ENCODE peak calls at places on chromosome 14, in ten cellular contexts. One of them, this sample, is unnamed.

GRCh38 chr14:100083706-100084105 is 18.5 kb downstream of the EVL start:
- DNase-seq in Panc1: no peak
- DNase-seq in stimulated activated CD4-positive, alpha-beta T cell treated with anti-CD3 and anti-CD28 coated beads, Interleukin-2, amount 100 ng/mL, for 48 hours: no peak
- DNase-seq in activated T-cell treated with anti-CD3 and anti-CD28 coated beads, Interleukin-2, amount 50 U/mL, for 1 hour: no peak
- DNase-seq in AG10803: no peak
- DNase-seq in KBM-7: no peak
- DNase-seq in head of caudate nucleus: no peak
- DNase-seq in NCI-H187 treated with DMSO at 0.1 percent for 48 hours: no peak
- DNase-seq in mesenteric fat pad: no peak
- DNase-seq in fibroblast of the conjunctiva: no peak
- DNase-seq in this sample: no peak

GRCh38 chr14:29463727-29464370 is 463.8 kb downstream of the PRKD1 start:
- DNase-seq in AG10803: peak
- DNase-seq in stimulated activated CD4-positive, alpha-beta T cell treated with anti-CD3 and anti-CD28 coated beads, Interleukin-2, amount 100 ng/mL, for 48 hours: no peak
- DNase-seq in head of caudate nucleus: no peak
- DNase-seq in KBM-7: no peak
- DNase-seq in mesenteric fat pad: no peak
- DNase-seq in Panc1: no peak
- DNase-seq in fibroblast of the conjunctiva: no peak
- DNase-seq in activated T-cell treated with anti-CD3 and anti-CD28 coated beads, Interleukin-2, amount 50 U/mL, for 1 hour: no peak
- DNase-seq in NCI-H187 treated with DMSO at 0.1 percent for 48 hours: peak
- DNase-seq in this sample: no peak

GRCh38 chr14:66070542-66071319 is 415.4 kb upstream of the CCDC196 start:
- DNase-seq in Panc1: peak
- DNase-seq in NCI-H187 treated with DMSO at 0.1 percent for 48 hours: no peak
- DNase-seq in stimulated activated CD4-positive, alpha-beta T cell treated with anti-CD3 and anti-CD28 coated beads, Interleukin-2, amount 100 ng/mL, for 48 hours: peak
- DNase-seq in activated T-cell treated with anti-CD3 and anti-CD28 coated beads, Interleukin-2, amount 50 U/mL, for 1 hour: peak
- DNase-seq in AG10803: no peak
- DNase-seq in KBM-7: peak
- DNase-seq in mesenteric fat pad: no peak
- DNase-seq in head of caudate nucleus: peak
- DNase-seq in fibroblast of the conjunctiva: no peak
- DNase-seq in this sample: peak

GRCh38 chr14:92540472-92541048 is 27.0 kb downstream of the RIN3 start:
- DNase-seq in fibroblast of the conjunctiva: peak
- DNase-seq in KBM-7: no peak
- DNase-seq in NCI-H187 treated with DMSO at 0.1 percent for 48 hours: no peak
- DNase-seq in activated T-cell treated with anti-CD3 and anti-CD28 coated beads, Interleukin-2, amount 50 U/mL, for 1 hour: no peak
- DNase-seq in head of caudate nucleus: peak
- DNase-seq in mesenteric fat pad: peak
- DNase-seq in stimulated activated CD4-positive, alpha-beta T cell treated with anti-CD3 and anti-CD28 coated beads, Interleukin-2, amount 100 ng/mL, for 48 hours: no peak
- DNase-seq in AG10803: peak
- DNase-seq in Panc1: peak
- DNase-seq in this sample: peak

GRCh38 chr14:101116065-101116464 is 212.5 kb upstream of the RTL1 start:
- DNase-seq in Panc1: no peak
- DNase-seq in stimulated activated CD4-positive, alpha-beta T cell treated with anti-CD3 and anti-CD28 coated beads, Interleukin-2, amount 100 ng/mL, for 48 hours: no peak
- DNase-seq in activated T-cell treated with anti-CD3 and anti-CD28 coated beads, Interleukin-2, amount 50 U/mL, for 1 hour: no peak
- DNase-seq in KBM-7: no peak
- DNase-seq in head of caudate nucleus: no peak
- DNase-seq in NCI-H187 treated with DMSO at 0.1 percent for 48 hours: no peak
- DNase-seq in AG10803: no peak
- DNase-seq in mesenteric fat pad: no peak
- DNase-seq in fibroblast of the conjunctiva: no peak
- DNase-seq in this sample: no peak

GRCh38 chr14:26377150-26377549 is 220.7 kb downstream of the NOVA1 start:
- DNase-seq in AG10803: no peak
- DNase-seq in stimulated activated CD4-positive, alpha-beta T cell treated with anti-CD3 and anti-CD28 coated beads, Interleukin-2, amount 100 ng/mL, for 48 hours: no peak
- DNase-seq in NCI-H187 treated with DMSO at 0.1 percent for 48 hours: no peak
- DNase-seq in fibroblast of the conjunctiva: no peak
- DNase-seq in mesenteric fat pad: no peak
- DNase-seq in activated T-cell treated with anti-CD3 and anti-CD28 coated beads, Interleukin-2, amount 50 U/mL, for 1 hour: no peak
- DNase-seq in Panc1: no peak
- DNase-seq in head of caudate nucleus: no peak
- DNase-seq in KBM-7: peak
- DNase-seq in this sample: no peak

GRCh38 chr14:28596336-28596735 is 170.3 kb upstream of the FOXG1 start:
- DNase-seq in head of caudate nucleus: no peak
- DNase-seq in mesenteric fat pad: no peak
- DNase-seq in fibroblast of the conjunctiva: peak
- DNase-seq in Panc1: no peak
- DNase-seq in NCI-H187 treated with DMSO at 0.1 percent for 48 hours: no peak
- DNase-seq in stimulated activated CD4-positive, alpha-beta T cell treated with anti-CD3 and anti-CD28 coated beads, Interleukin-2, amount 100 ng/mL, for 48 hours: no peak
- DNase-seq in KBM-7: no peak
- DNase-seq in AG10803: no peak
- DNase-seq in activated T-cell treated with anti-CD3 and anti-CD28 coated beads, Interleukin-2, amount 50 U/mL, for 1 hour: no peak
- DNase-seq in this sample: no peak

GRCh38 chr14:52071675-52072074 is 2.8 kb upstream of the NID2 start:
- DNase-seq in head of caudate nucleus: no peak
- DNase-seq in Panc1: no peak
- DNase-seq in NCI-H187 treated with DMSO at 0.1 percent for 48 hours: no peak
- DNase-seq in mesenteric fat pad: no peak
- DNase-seq in fibroblast of the conjunctiva: no peak
- DNase-seq in stimulated activated CD4-positive, alpha-beta T cell treated with anti-CD3 and anti-CD28 coated beads, Interleukin-2, amount 100 ng/mL, for 48 hours: no peak
- DNase-seq in KBM-7: no peak
- DNase-seq in activated T-cell treated with anti-CD3 and anti-CD28 coated beads, Interleukin-2, amount 50 U/mL, for 1 hour: no peak
- DNase-seq in AG10803: no peak
- DNase-seq in this sample: no peak

GRCh38 chr14:33906968-33907367 is 43.9 kb downstream of the EGLN3 start:
- DNase-seq in fibroblast of the conjunctiva: no peak
- DNase-seq in head of caudate nucleus: no peak
- DNase-seq in mesenteric fat pad: no peak
- DNase-seq in NCI-H187 treated with DMSO at 0.1 percent for 48 hours: no peak
- DNase-seq in KBM-7: no peak
- DNase-seq in activated T-cell treated with anti-CD3 and anti-CD28 coated beads, Interleukin-2, amount 50 U/mL, for 1 hour: no peak
- DNase-seq in Panc1: no peak
- DNase-seq in AG10803: no peak
- DNase-seq in stimulated activated CD4-positive, alpha-beta T cell treated with anti-CD3 and anti-CD28 coated beads, Interleukin-2, amount 100 ng/mL, for 48 hours: no peak
- DNase-seq in this sample: no peak

GRCh38 chr14:59265808-59266207 is 77.3 kb downstream of the DAAM1 start:
- DNase-seq in head of caudate nucleus: no peak
- DNase-seq in mesenteric fat pad: no peak
- DNase-seq in activated T-cell treated with anti-CD3 and anti-CD28 coated beads, Interleukin-2, amount 50 U/mL, for 1 hour: no peak
- DNase-seq in AG10803: no peak
- DNase-seq in Panc1: no peak
- DNase-seq in NCI-H187 treated with DMSO at 0.1 percent for 48 hours: no peak
- DNase-seq in fibroblast of the conjunctiva: no peak
- DNase-seq in KBM-7: no peak
- DNase-seq in stimulated activated CD4-positive, alpha-beta T cell treated with anti-CD3 and anti-CD28 coated beads, Interleukin-2, amount 100 ng/mL, for 48 hours: peak
- DNase-seq in this sample: no peak

GRCh38 chr14:66979083-66979974 is 209.9 kb upstream of the GARIN2 start:
- DNase-seq in fibroblast of the conjunctiva: no peak
- DNase-seq in mesenteric fat pad: no peak
- DNase-seq in AG10803: peak
- DNase-seq in KBM-7: no peak
- DNase-seq in Panc1: no peak
- DNase-seq in stimulated activated CD4-positive, alpha-beta T cell treated with anti-CD3 and anti-CD28 coated beads, Interleukin-2, amount 100 ng/mL, for 48 hours: no peak
- DNase-seq in head of caudate nucleus: no peak
- DNase-seq in NCI-H187 treated with DMSO at 0.1 percent for 48 hours: no peak
- DNase-seq in activated T-cell treated with anti-CD3 and anti-CD28 coated beads, Interleukin-2, amount 50 U/mL, for 1 hour: no peak
- DNase-seq in this sample: no peak

GRCh38 chr14:93239869-93240677 is 33.0 kb downstream of the UBR7 start:
- DNase-seq in Panc1: peak
- DNase-seq in KBM-7: no peak
- DNase-seq in activated T-cell treated with anti-CD3 and anti-CD28 coated beads, Interleukin-2, amount 50 U/mL, for 1 hour: no peak
- DNase-seq in AG10803: peak
- DNase-seq in fibroblast of the conjunctiva: no peak
- DNase-seq in head of caudate nucleus: no peak
- DNase-seq in stimulated activated CD4-positive, alpha-beta T cell treated with anti-CD3 and anti-CD28 coated beads, Interleukin-2, amount 100 ng/mL, for 48 hours: no peak
- DNase-seq in NCI-H187 treated with DMSO at 0.1 percent for 48 hours: no peak
- DNase-seq in mesenteric fat pad: no peak
- DNase-seq in this sample: no peak

GRCh38 chr14:48925184-48925583 is 661.0 kb downstream of the RPS29 start:
- DNase-seq in stimulated activated CD4-positive, alpha-beta T cell treated with anti-CD3 and anti-CD28 coated beads, Interleukin-2, amount 100 ng/mL, for 48 hours: no peak
- DNase-seq in KBM-7: no peak
- DNase-seq in fibroblast of the conjunctiva: no peak
- DNase-seq in Panc1: no peak
- DNase-seq in mesenteric fat pad: no peak
- DNase-seq in AG10803: no peak
- DNase-seq in head of caudate nucleus: peak
- DNase-seq in activated T-cell treated with anti-CD3 and anti-CD28 coated beads, Interleukin-2, amount 50 U/mL, for 1 hour: no peak
- DNase-seq in NCI-H187 treated with DMSO at 0.1 percent for 48 hours: no peak
- DNase-seq in this sample: no peak

GRCh38 chr14:34484726-34485125 is 22.7 kb upstream of the SPTSSA start:
- DNase-seq in stimulated activated CD4-positive, alpha-beta T cell treated with anti-CD3 and anti-CD28 coated beads, Interleukin-2, amount 100 ng/mL, for 48 hours: no peak
- DNase-seq in activated T-cell treated with anti-CD3 and anti-CD28 coated beads, Interleukin-2, amount 50 U/mL, for 1 hour: no peak
- DNase-seq in mesenteric fat pad: no peak
- DNase-seq in AG10803: no peak
- DNase-seq in head of caudate nucleus: no peak
- DNase-seq in KBM-7: no peak
- DNase-seq in Panc1: no peak
- DNase-seq in fibroblast of the conjunctiva: no peak
- DNase-seq in NCI-H187 treated with DMSO at 0.1 percent for 48 hours: no peak
- DNase-seq in this sample: no peak

GRCh38 chr14:26531894-26532293 is 65.9 kb downstream of the NOVA1 start:
- DNase-seq in Panc1: no peak
- DNase-seq in NCI-H187 treated with DMSO at 0.1 percent for 48 hours: no peak
- DNase-seq in fibroblast of the conjunctiva: peak
- DNase-seq in stimulated activated CD4-positive, alpha-beta T cell treated with anti-CD3 and anti-CD28 coated beads, Interleukin-2, amount 100 ng/mL, for 48 hours: no peak
- DNase-seq in KBM-7: no peak
- DNase-seq in head of caudate nucleus: no peak
- DNase-seq in mesenteric fat pad: no peak
- DNase-seq in AG10803: peak
- DNase-seq in activated T-cell treated with anti-CD3 and anti-CD28 coated beads, Interleukin-2, amount 50 U/mL, for 1 hour: no peak
- DNase-seq in this sample: peak

GRCh38 chr14:90857866-90858265 is 41.6 kb upstream of the TTC7B start:
- DNase-seq in NCI-H187 treated with DMSO at 0.1 percent for 48 hours: no peak
- DNase-seq in activated T-cell treated with anti-CD3 and anti-CD28 coated beads, Interleukin-2, amount 50 U/mL, for 1 hour: no peak
- DNase-seq in stimulated activated CD4-positive, alpha-beta T cell treated with anti-CD3 and anti-CD28 coated beads, Interleukin-2, amount 100 ng/mL, for 48 hours: no peak
- DNase-seq in AG10803: no peak
- DNase-seq in Panc1: no peak
- DNase-seq in KBM-7: no peak
- DNase-seq in head of caudate nucleus: no peak
- DNase-seq in mesenteric fat pad: no peak
- DNase-seq in fibroblast of the conjunctiva: no peak
- DNase-seq in this sample: no peak

GRCh38 chr14:89029961-89030694 is 205.7 kb downstream of the TTC8 start:
- DNase-seq in KBM-7: no peak
- DNase-seq in AG10803: no peak
- DNase-seq in mesenteric fat pad: no peak
- DNase-seq in fibroblast of the conjunctiva: no peak
- DNase-seq in activated T-cell treated with anti-CD3 and anti-CD28 coated beads, Interleukin-2, amount 50 U/mL, for 1 hour: no peak
- DNase-seq in Panc1: no peak
- DNase-seq in stimulated activated CD4-positive, alpha-beta T cell treated with anti-CD3 and anti-CD28 coated beads, Interleukin-2, amount 100 ng/mL, for 48 hours: no peak
- DNase-seq in head of caudate nucleus: no peak
- DNase-seq in NCI-H187 treated with DMSO at 0.1 percent for 48 hours: no peak
- DNase-seq in this sample: no peak

GRCh38 chr14:106843951-106844483 is 1317.6 kb downstream of the TMEM121 start:
- DNase-seq in Panc1: no peak
- DNase-seq in mesenteric fat pad: no peak
- DNase-seq in fibroblast of the conjunctiva: no peak
- DNase-seq in AG10803: no peak
- DNase-seq in NCI-H187 treated with DMSO at 0.1 percent for 48 hours: no peak
- DNase-seq in stimulated activated CD4-positive, alpha-beta T cell treated with anti-CD3 and anti-CD28 coated beads, Interleukin-2, amount 100 ng/mL, for 48 hours: no peak
- DNase-seq in activated T-cell treated with anti-CD3 and anti-CD28 coated beads, Interleukin-2, amount 50 U/mL, for 1 hour: peak
- DNase-seq in KBM-7: peak
- DNase-seq in head of caudate nucleus: no peak
- DNase-seq in this sample: peak

GRCh38 chr14:101169267-101169666 is 265.7 kb upstream of the RTL1 start:
- DNase-seq in NCI-H187 treated with DMSO at 0.1 percent for 48 hours: no peak
- DNase-seq in mesenteric fat pad: no peak
- DNase-seq in stimulated activated CD4-positive, alpha-beta T cell treated with anti-CD3 and anti-CD28 coated beads, Interleukin-2, amount 100 ng/mL, for 48 hours: no peak
- DNase-seq in head of caudate nucleus: no peak
- DNase-seq in fibroblast of the conjunctiva: no peak
- DNase-seq in KBM-7: no peak
- DNase-seq in activated T-cell treated with anti-CD3 and anti-CD28 coated beads, Interleukin-2, amount 50 U/mL, for 1 hour: no peak
- DNase-seq in AG10803: no peak
- DNase-seq in Panc1: no peak
- DNase-seq in this sample: no peak

GRCh38 chr14:56891226-56891625 is 80.9 kb upstream of the OTX2 start:
- DNase-seq in fibroblast of the conjunctiva: no peak
- DNase-seq in Panc1: no peak
- DNase-seq in activated T-cell treated with anti-CD3 and anti-CD28 coated beads, Interleukin-2, amount 50 U/mL, for 1 hour: no peak
- DNase-seq in head of caudate nucleus: no peak
- DNase-seq in NCI-H187 treated with DMSO at 0.1 percent for 48 hours: no peak
- DNase-seq in AG10803: no peak
- DNase-seq in stimulated activated CD4-positive, alpha-beta T cell treated with anti-CD3 and anti-CD28 coated beads, Interleukin-2, amount 100 ng/mL, for 48 hours: no peak
- DNase-seq in KBM-7: no peak
- DNase-seq in mesenteric fat pad: no peak
- DNase-seq in this sample: no peak

GRCh38 chr14:32622742-32623141 is 293.6 kb downstream of the AKAP6 start:
- DNase-seq in NCI-H187 treated with DMSO at 0.1 percent for 48 hours: no peak
- DNase-seq in AG10803: no peak
- DNase-seq in Panc1: no peak
- DNase-seq in fibroblast of the conjunctiva: no peak
- DNase-seq in mesenteric fat pad: no peak
- DNase-seq in head of caudate nucleus: no peak
- DNase-seq in activated T-cell treated with anti-CD3 and anti-CD28 coated beads, Interleukin-2, amount 50 U/mL, for 1 hour: no peak
- DNase-seq in stimulated activated CD4-positive, alpha-beta T cell treated with anti-CD3 and anti-CD28 coated beads, Interleukin-2, amount 100 ng/mL, for 48 hours: no peak
- DNase-seq in KBM-7: peak
- DNase-seq in this sample: no peak

GRCh38 chr14:21058903-21059302 is 1.3 kb downstream of the RNASE8 start:
- DNase-seq in head of caudate nucleus: no peak
- DNase-seq in stimulated activated CD4-positive, alpha-beta T cell treated with anti-CD3 and anti-CD28 coated beads, Interleukin-2, amount 100 ng/mL, for 48 hours: no peak
- DNase-seq in fibroblast of the conjunctiva: no peak
- DNase-seq in mesenteric fat pad: no peak
- DNase-seq in activated T-cell treated with anti-CD3 and anti-CD28 coated beads, Interleukin-2, amount 50 U/mL, for 1 hour: no peak
- DNase-seq in KBM-7: no peak
- DNase-seq in AG10803: no peak
- DNase-seq in NCI-H187 treated with DMSO at 0.1 percent for 48 hours: no peak
- DNase-seq in Panc1: no peak
- DNase-seq in this sample: no peak

GRCh38 chr14:52547526-52547925 is 4.8 kb downstream of the TXNDC16 start:
- DNase-seq in Panc1: no peak
- DNase-seq in fibroblast of the conjunctiva: no peak
- DNase-seq in activated T-cell treated with anti-CD3 and anti-CD28 coated beads, Interleukin-2, amount 50 U/mL, for 1 hour: no peak
- DNase-seq in NCI-H187 treated with DMSO at 0.1 percent for 48 hours: no peak
- DNase-seq in head of caudate nucleus: no peak
- DNase-seq in stimulated activated CD4-positive, alpha-beta T cell treated with anti-CD3 and anti-CD28 coated beads, Interleukin-2, amount 100 ng/mL, for 48 hours: no peak
- DNase-seq in KBM-7: no peak
- DNase-seq in AG10803: no peak
- DNase-seq in mesenteric fat pad: no peak
- DNase-seq in this sample: no peak

GRCh38 chr14:85534435-85534834 is 4.5 kb downstream of the FLRT2 start:
- DNase-seq in AG10803: no peak
- DNase-seq in mesenteric fat pad: no peak
- DNase-seq in KBM-7: no peak
- DNase-seq in fibroblast of the conjunctiva: no peak
- DNase-seq in stimulated activated CD4-positive, alpha-beta T cell treated with anti-CD3 and anti-CD28 coated beads, Interleukin-2, amount 100 ng/mL, for 48 hours: no peak
- DNase-seq in NCI-H187 treated with DMSO at 0.1 percent for 48 hours: no peak
- DNase-seq in head of caudate nucleus: peak
- DNase-seq in activated T-cell treated with anti-CD3 and anti-CD28 coated beads, Interleukin-2, amount 50 U/mL, for 1 hour: no peak
- DNase-seq in Panc1: no peak
- DNase-seq in this sample: no peak

GRCh38 chr14:69696633-69697557 is 70.0 kb upstream of the SRSF5 start:
- DNase-seq in mesenteric fat pad: no peak
- DNase-seq in AG10803: no peak
- DNase-seq in stimulated activated CD4-positive, alpha-beta T cell treated with anti-CD3 and anti-CD28 coated beads, Interleukin-2, amount 100 ng/mL, for 48 hours: no peak
- DNase-seq in Panc1: no peak
- DNase-seq in NCI-H187 treated with DMSO at 0.1 percent for 48 hours: no peak
- DNase-seq in KBM-7: peak
- DNase-seq in activated T-cell treated with anti-CD3 and anti-CD28 coated beads, Interleukin-2, amount 50 U/mL, for 1 hour: no peak
- DNase-seq in fibroblast of the conjunctiva: no peak
- DNase-seq in head of caudate nucleus: no peak
- DNase-seq in this sample: no peak

GRCh38 chr14:69941768-69942742 is 62.8 kb downstream of the SMOC1 start:
- DNase-seq in KBM-7: no peak
- DNase-seq in stimulated activated CD4-positive, alpha-beta T cell treated with anti-CD3 and anti-CD28 coated beads, Interleukin-2, amount 100 ng/mL, for 48 hours: no peak
- DNase-seq in NCI-H187 treated with DMSO at 0.1 percent for 48 hours: no peak
- DNase-seq in activated T-cell treated with anti-CD3 and anti-CD28 coated beads, Interleukin-2, amount 50 U/mL, for 1 hour: no peak
- DNase-seq in fibroblast of the conjunctiva: no peak
- DNase-seq in AG10803: no peak
- DNase-seq in Panc1: no peak
- DNase-seq in head of caudate nucleus: no peak
- DNase-seq in mesenteric fat pad: no peak
- DNase-seq in this sample: no peak

GRCh38 chr14:75628816-75629215 is 31.9 kb downstream of the ERG28 start:
- DNase-seq in fibroblast of the conjunctiva: no peak
- DNase-seq in mesenteric fat pad: no peak
- DNase-seq in AG10803: no peak
- DNase-seq in head of caudate nucleus: no peak
- DNase-seq in Panc1: no peak
- DNase-seq in stimulated activated CD4-positive, alpha-beta T cell treated with anti-CD3 and anti-CD28 coated beads, Interleukin-2, amount 100 ng/mL, for 48 hours: no peak
- DNase-seq in KBM-7: no peak
- DNase-seq in NCI-H187 treated with DMSO at 0.1 percent for 48 hours: peak
- DNase-seq in activated T-cell treated with anti-CD3 and anti-CD28 coated beads, Interleukin-2, amount 50 U/mL, for 1 hour: no peak
- DNase-seq in this sample: no peak

GRCh38 chr14:75885829-75886228 is 96.0 kb downstream of the TGFB3 start:
- DNase-seq in fibroblast of the conjunctiva: no peak
- DNase-seq in KBM-7: no peak
- DNase-seq in NCI-H187 treated with DMSO at 0.1 percent for 48 hours: no peak
- DNase-seq in Panc1: no peak
- DNase-seq in stimulated activated CD4-positive, alpha-beta T cell treated with anti-CD3 and anti-CD28 coated beads, Interleukin-2, amount 100 ng/mL, for 48 hours: no peak
- DNase-seq in activated T-cell treated with anti-CD3 and anti-CD28 coated beads, Interleukin-2, amount 50 U/mL, for 1 hour: no peak
- DNase-seq in AG10803: peak
- DNase-seq in mesenteric fat pad: no peak
- DNase-seq in head of caudate nucleus: no peak
- DNase-seq in this sample: peak

This sample was measured in AG20443.